ENCODE peak calls at places on chromosomes 11 and 22, in eight cellular contexts. E, C, X, L, F, N, Y and K are unnamed samples.
A peak's percentile ranks its signal among the peaks of the same experiment; 100 is the strongest.

GRCh38 chr11:20658135-20658534 is 11.3 kb upstream of the NELL1 start:
- DNase-seq in E (no peak), C (no peak), X (no peak), L (no peak), F (no peak), N (no peak), Y (no peak), K (no peak)

GRCh38 chr22:34798605-34799004 is 267.4 kb upstream of the ISX start:
- DNase-seq in E (no peak), C (no peak), X (no peak), L (no peak), F (no peak), N (no peak), Y (no peak), K (no peak)

GRCh38 chr11:44463751-44464150 is 101.7 kb upstream of the CD82 start:
- DNase-seq in E (no peak), C (no peak), X (no peak), L (peak; percentile 56), F (no peak), N (no peak), Y (no peak), K (no peak)

GRCh38 chr11:42857344-42857743 is 454.5 kb upstream of the API5 start:
- DNase-seq in E (no peak), C (no peak), X (no peak), L (no peak), F (no peak), N (no peak), Y (no peak), K (no peak)

GRCh38 chr11:73667906-73668305 is 21.5 kb downstream of the PLEKHB1 start:
- DNase-seq in E (no peak), C (no peak), X (no peak), L (no peak), F (no peak), N (no peak), Y (no peak), K (no peak)

GRCh38 chr11:11403763-11404725 is 51.0 kb upstream of the CSNK2A3 start:
- DNase-seq in E (no peak), C (no peak), X (no peak), L (no peak), F (no peak), N (no peak), Y (no peak), K (no peak)

GRCh38 chr11:32006799-32007388 is 84.0 kb upstream of the RCN1 start:
- DNase-seq in E (no peak), C (no peak), X (peak; percentile 28), L (no peak), F (peak; percentile 27), N (no peak), Y (peak; percentile 30), K (no peak)

GRCh38 chr11:114243461-114244372 is 52.5 kb upstream of the NNMT start:
- DNase-seq in E (no peak), C (no peak), X (no peak), L (peak; percentile 85), F (no peak), N (no peak), Y (no peak), K (no peak)

GRCh38 chr11:57459112-57460016 is 964 bp upstream of the RTN4RL2 start:
- DNase-seq in E (no peak), C (no peak), X (peak; percentile 51), L (no peak), F (peak; percentile 26), N (no peak), Y (no peak), K (no peak)

GRCh38 chr11:130400793-130401483 is 27.5 kb downstream of the ADAMTS8 start:
- DNase-seq in E (no peak), C (no peak), X (no peak), L (no peak), F (no peak), N (no peak), Y (no peak), K (no peak)

GRCh38 chr11:19832901-19833300 is 120.3 kb downstream of the NAV2 start:
- DNase-seq in E (no peak), C (no peak), X (no peak), L (no peak), F (no peak), N (no peak), Y (no peak), K (no peak)

GRCh38 chr22:48138855-48139254 is 1376.4 kb downstream of the TBC1D22A start:
- DNase-seq in E (no peak), C (no peak), X (no peak), L (peak; percentile 44), F (no peak), N (no peak), Y (no peak), K (no peak)

GRCh38 chr22:48984639-48985038 is 843.0 kb downstream of the BRD1 start:
- DNase-seq in E (no peak), C (no peak), X (no peak), L (no peak), F (no peak), N (no peak), Y (no peak), K (no peak)

GRCh38 chr11:14584595-14584994 is 59.0 kb upstream of the PDE3B start:
- DNase-seq in E (no peak), C (no peak), X (no peak), L (no peak), F (peak; percentile 4), N (no peak), Y (peak; percentile 2), K (no peak)

GRCh38 chr11:18669629-18670162 is 28.9 kb upstream of the TMEM86A start:
- DNase-seq in E (no peak), C (no peak), X (no peak), L (no peak), F (no peak), N (peak; percentile 58), Y (no peak), K (no peak)

GRCh38 chr22:37619991-37620390 is 11.4 kb downstream of the GGA1 start:
- DNase-seq in E (no peak), C (no peak), X (no peak), L (no peak), F (no peak), N (no peak), Y (no peak), K (peak; percentile 17)